ENCODE peak calls at places on chromosomes 1 and 21, in four cellular contexts. B, C, O and U are unnamed samples.

GRCh38 chr1:110582378-110582777 is 23.8 kb downstream of the KCNA2 start:
- DNase-seq in B (no peak), C (no peak), O (no peak), U (no peak)

GRCh38 chr1:50095716-50096115 is 13.0 kb upstream of the ELAVL4 start:
- DNase-seq in B (no peak), C (no peak), O (no peak), U (no peak)

GRCh38 chr1:6785318-6785712 is at the start of gene CAMTA1:
- DNase-seq in B (no peak), C (no peak), O (no peak), U (no peak)

GRCh38 chr1:33297911-33298622 is 22.8 kb downstream of the A3GALT2 start:
- DNase-seq in B (no peak), C (no peak), O (no peak), U (no peak)

GRCh38 chr1:188668083-188668482 is 1809.6 kb downstream of the BRINP3 start:
- DNase-seq in B (no peak), C (no peak), O (no peak), U (no peak)

GRCh38 chr1:41935226-41935625 is 16.5 kb upstream of the HIVEP3 start:
- DNase-seq in B (peak; percentile 42), C (no peak), O (no peak), U (no peak)

GRCh38 chr1:241688940-241689368 is 36.9 kb downstream of the WDR64 start:
- DNase-seq in B (peak; percentile 26), C (no peak), O (no peak), U (no peak)

GRCh38 chr21:45088729-45089128 is 14.3 kb downstream of the ADARB1 start:
- DNase-seq in B (no peak), C (no peak), O (no peak), U (no peak)